ENCODE peak calls at places on chromosomes 6 and 20, in seven cellular contexts. M is AG04450, E is psoas muscle, O is mammary epithelial cell, D is HEK293T, L is choroid plexus epithelial cell, B is ELR. G is an unnamed sample.

GRCh38 chr6:54873589-54873988 is 27.0 kb downstream of the FAM83B start:
- DNase-seq in M (no peak), E (no peak), O (no peak), D (no peak), L (no peak), B (no peak), G (no peak)

GRCh38 chr6:5333653-5334052 is 72.3 kb downstream of the FARS2 start:
- DNase-seq in M (no peak), E (no peak), O (peak; percentile 9), D (no peak), L (no peak), B (peak; percentile 71), G (no peak)

GRCh38 chr6:13711726-13712484 is at the start of gene RANBP9:
- DNase-seq in M (peak; percentile 76), E (peak; percentile 94), O (peak; percentile 84), D (peak; percentile 84), L (peak; percentile 94), B (peak; percentile 91), G (peak; percentile 48)

GRCh38 chr20:63064310-63064709 is 57.5 kb upstream of the BHLHE23 start:
- DNase-seq in M (no peak), E (peak; percentile 43), O (no peak), D (no peak), L (no peak), B (no peak), G (no peak)

GRCh38 chr6:147382945-147383554 is 125.4 kb upstream of the SAMD5 start:
- DNase-seq in M (no peak), E (no peak), O (peak; percentile 19), D (peak; percentile 20), L (peak; percentile 76), B (peak; percentile 68), G (peak; percentile 21)

GRCh38 chr6:47366335-47366879 is 56.7 kb upstream of the TNFRSF21 start:
- DNase-seq in M (no peak), E (no peak), O (no peak), D (no peak), L (no peak), B (peak; percentile 31), G (no peak)

GRCh38 chr6:159197251-159197650 is 28.1 kb downstream of the FNDC1 start:
- DNase-seq in M (no peak), E (no peak), O (no peak), D (no peak), L (no peak), B (no peak), G (no peak)

GRCh38 chr20:58542411-58543095 is 27.4 kb upstream of the APCDD1L start:
- DNase-seq in M (no peak), E (no peak), O (peak; percentile 14), D (no peak), L (no peak), B (peak; percentile 66), G (no peak)

GRCh38 chr6:4903751-4904370 is 100.0 kb downstream of the RPP40 start:
- DNase-seq in M (no peak), E (no peak), O (no peak), D (no peak), L (no peak), B (no peak), G (no peak)

GRCh38 chr6:146913842-146914562 is 290.2 kb upstream of the STXBP5 start:
- DNase-seq in M (peak; percentile 97), E (peak; percentile 67), O (peak; percentile 92), D (peak; percentile 60), L (peak; percentile 99), B (peak; percentile 99), G (peak; percentile 90)

GRCh38 chr6:141097471-141097870 is 1035.3 kb upstream of the GJE1 start:
- DNase-seq in M (no peak), E (no peak), O (peak; percentile 61), D (no peak), L (peak; percentile 19), B (peak; percentile 9), G (no peak)

GRCh38 chr6:142746524-142746923 is 198.5 kb downstream of the HIVEP2 start:
- DNase-seq in M (no peak), E (no peak), O (no peak), D (peak; percentile 38), L (peak; percentile 49), B (peak; percentile 63), G (peak; percentile 7)

GRCh38 chr6:13267142-13267621 is 61.2 kb downstream of the TBC1D7 start:
- DNase-seq in M (no peak), E (no peak), O (peak; percentile 66), D (no peak), L (peak; percentile 13), B (peak; percentile 36), G (no peak)

GRCh38 chr20:35947907-35948306 is 6.4 kb downstream of the SCAND1 start:
- DNase-seq in M (peak; percentile 21), E (no peak), O (no peak), D (no peak), L (no peak), B (no peak), G (no peak)

GRCh38 chr6:36769676-36770499 is 69.4 kb downstream of the CPNE5 start:
- DNase-seq in M (no peak), E (peak; percentile 52), O (peak; percentile 24), D (no peak), L (peak; percentile 24), B (peak; percentile 85), G (no peak)

GRCh38 chr6:123806561-123806960 is 2.9 kb downstream of the NKAIN2 start:
- DNase-seq in M (no peak), E (no peak), O (no peak), D (no peak), L (no peak), B (no peak), G (no peak)

GRCh38 chr6:168121308-168121665 is 42.3 kb upstream of the FRMD1 start:
- DNase-seq in M (no peak), E (peak; percentile 16), O (no peak), D (no peak), L (no peak), B (no peak), G (no peak)

GRCh38 chr6:133613231-133613630 is 275.7 kb upstream of the TCF21 start:
- DNase-seq in M (no peak), E (no peak), O (no peak), D (no peak), L (no peak), B (no peak), G (no peak)

GRCh38 chr6:63887011-63887751 is 251.6 kb downstream of the PHF3 start:
- DNase-seq in M (no peak), E (no peak), O (no peak), D (no peak), L (no peak), B (no peak), G (no peak)

GRCh38 chr6:27605401-27606342 is 132.8 kb upstream of the ZNF184 start:
- DNase-seq in M (no peak), E (no peak), O (peak; percentile 87), D (peak; percentile 55), L (peak; percentile 80), B (peak; percentile 92), G (no peak)

GRCh38 chr6:40733770-40734396 is 146.7 kb upstream of the LRFN2 start:
- DNase-seq in M (no peak), E (no peak), O (no peak), D (no peak), L (no peak), B (no peak), G (no peak)

GRCh38 chr6:114783083-114783482 is 440.3 kb upstream of the HS3ST5 start:
- DNase-seq in M (no peak), E (no peak), O (peak; percentile 35), D (no peak), L (no peak), B (peak; percentile 19), G (no peak)

GRCh38 chr6:29791162-29791561 is 36.5 kb upstream of the HLA-G start:
- DNase-seq in M (no peak), E (no peak), O (peak; percentile 68), D (no peak), L (peak; percentile 5), B (no peak), G (no peak)

GRCh38 chr6:108888745-108889144 is 40.5 kb downstream of the ARMC2 start:
- DNase-seq in M (no peak), E (no peak), O (no peak), D (no peak), L (no peak), B (no peak), G (no peak)

GRCh38 chr20:62321521-62321948 is 18.7 kb downstream of the ADRM1 start:
- DNase-seq in M (no peak), E (no peak), O (no peak), D (peak; percentile 59), L (peak; percentile 36), B (peak; percentile 58), G (peak; percentile 62)

GRCh38 chr20:60572991-60573390 is 614.8 kb downstream of the CDH26 start:
- DNase-seq in M (no peak), E (no peak), O (no peak), D (no peak), L (no peak), B (no peak), G (no peak)

GRCh38 chr20:34922654-34923381 is 32.8 kb downstream of the GSS start:
- DNase-seq in M (peak; percentile 62), E (no peak), O (peak; percentile 80), D (no peak), L (peak; percentile 86), B (peak; percentile 85), G (peak; percentile 60)